ENCODE peak calls at places on chromosomes 7 and 10, in six cellular contexts. R is OCI-LY7, D is cardiac fibroblast, M is tibial artery, G is GM20000, L is breast epithelium. U is an unnamed sample.

GRCh38 chr10:29495366-29495765 is 139.4 kb downstream of the SVIL start:
- DNase-seq in R (no peak), D (no peak), M (no peak), G (no peak), L (no peak), U (no peak)

GRCh38 chr10:52004342-52004949 is 305.1 kb upstream of the CSTF2T start:
- DNase-seq in R (peak), D (peak), M (no peak), G (peak), L (no peak), U (peak)

GRCh38 chr7:49261928-49262327 is 337.6 kb downstream of the CDC14C start:
- DNase-seq in R (no peak), D (no peak), M (no peak), G (no peak), L (no peak), U (no peak)

GRCh38 chr7:12444785-12445184 is 41.1 kb upstream of the VWDE start:
- DNase-seq in R (no peak), D (no peak), M (no peak), G (no peak), L (no peak), U (no peak)

GRCh38 chr10:86359111-86359510 is 7.5 kb downstream of the GRID1 start:
- DNase-seq in R (no peak), D (no peak), M (no peak), G (no peak), L (no peak), U (no peak)

GRCh38 chr10:87095241-87095945 is 387 bp downstream of the SHLD2 start:
- DNase-seq in R (peak), D (peak), M (peak), G (peak), L (peak), U (peak)

GRCh38 chr7:9718071-9718470 is 1255.6 kb upstream of the PHF14 start:
- DNase-seq in R (no peak), D (no peak), M (no peak), G (no peak), L (no peak), U (no peak)

GRCh38 chr7:47591655-47592572 is 10.0 kb upstream of the TNS3 start:
- DNase-seq in R (no peak), D (peak), M (no peak), G (no peak), L (no peak), U (no peak)

GRCh38 chr10:72001026-72001380 is 36.8 kb downstream of the CHST3 start:
- DNase-seq in R (no peak), D (no peak), M (no peak), G (no peak), L (no peak), U (no peak)

GRCh38 chr7:6640246-6640721 is 3.2 kb downstream of the ZNF316 start:
- DNase-seq in R (no peak), D (peak), M (no peak), G (no peak), L (no peak), U (no peak)

GRCh38 chr10:60200012-60200681 is 189.5 kb downstream of the ANK3 start:
- DNase-seq in R (no peak), D (no peak), M (no peak), G (no peak), L (no peak), U (no peak)

GRCh38 chr7:37354661-37355131 is 94.0 kb downstream of the ELMO1 start:
- DNase-seq in R (no peak), D (peak), M (peak), G (peak), L (no peak), U (no peak)

GRCh38 chr10:4541292-4541691 is 284.7 kb upstream of the AKR1E2 start:
- DNase-seq in R (no peak), D (peak), M (peak), G (no peak), L (no peak), U (no peak)

GRCh38 chr7:141001122-141001521 is 13.6 kb downstream of the MRPS33 start:
- DNase-seq in R (no peak), D (no peak), M (no peak), G (no peak), L (no peak), U (no peak)

GRCh38 chr10:35487336-35488034 is 117.7 kb upstream of the GJD4 start:
- DNase-seq in R (no peak), D (no peak), M (no peak), G (no peak), L (no peak), U (no peak)

GRCh38 chr7:51230723-51231122 is 85.9 kb downstream of the COBL start:
- DNase-seq in R (no peak), D (no peak), M (no peak), G (no peak), L (no peak), U (no peak)

GRCh38 chr7:47581821-47582747 is at the start of gene TNS3:
- DNase-seq in R (peak), D (peak), M (no peak), G (peak), L (no peak), U (no peak)

GRCh38 chr7:76122516-76123239 is 74.8 kb downstream of the MDH2 start:
- DNase-seq in R (no peak), D (peak), M (no peak), G (no peak), L (no peak), U (no peak)

GRCh38 chr10:133224861-133225366 is 5.1 kb upstream of the UTF1 start:
- DNase-seq in R (no peak), D (peak), M (no peak), G (no peak), L (no peak), U (no peak)

GRCh38 chr7:29883462-29884398 is 77.4 kb downstream of the WIPF3 start:
- DNase-seq in R (no peak), D (no peak), M (no peak), G (no peak), L (peak), U (no peak)

GRCh38 chr7:106681815-106682495 is 21.0 kb upstream of the CCDC71L start:
- DNase-seq in R (no peak), D (peak), M (no peak), G (no peak), L (no peak), U (no peak)

GRCh38 chr7:26441640-26442277 is 150.1 kb downstream of the SNX10 start:
- DNase-seq in R (no peak), D (no peak), M (no peak), G (no peak), L (no peak), U (no peak)

GRCh38 chr7:36207451-36208291 is 54.6 kb downstream of the EEPD1 start:
- DNase-seq in R (no peak), D (peak), M (peak), G (no peak), L (no peak), U (no peak)

GRCh38 chr10:30987463-30987862 is 44.2 kb downstream of the ZNF438 start:
- DNase-seq in R (no peak), D (no peak), M (no peak), G (no peak), L (no peak), U (no peak)

GRCh38 chr10:63072951-63073350 is 60.2 kb upstream of the NRBF2 start:
- DNase-seq in R (no peak), D (no peak), M (no peak), G (no peak), L (no peak), U (no peak)

GRCh38 chr10:63077800-63078199 is 55.3 kb upstream of the NRBF2 start:
- DNase-seq in R (no peak), D (no peak), M (no peak), G (no peak), L (no peak), U (no peak)
- TF ChIP-seq CTCF in R (no peak), D (no peak), M (no peak), G (no peak), L (no peak), U (no peak)

GRCh38 chr10:32143302-32143847 is 87.2 kb upstream of the KIF5B start:
- DNase-seq in R (no peak), D (no peak), M (no peak), G (no peak), L (no peak), U (no peak)

GRCh38 chr10:32141018-32141807 is 85.0 kb upstream of the KIF5B start:
- DNase-seq in R (no peak), D (peak), M (no peak), G (no peak), L (no peak), U (no peak)

GRCh38 chr10:32140403-32140802 is 84.2 kb upstream of the KIF5B start:
- DNase-seq in R (no peak), D (no peak), M (no peak), G (no peak), L (no peak), U (no peak)

GRCh38 chr10:32142646-32143045 is 86.4 kb upstream of the KIF5B start:
- DNase-seq in R (no peak), D (peak), M (no peak), G (no peak), L (no peak), U (no peak)

GRCh38 chr10:32139223-32140073 is 83.2 kb upstream of the KIF5B start:
- DNase-seq in R (no peak), D (peak), M (peak), G (no peak), L (peak), U (no peak)
- TF ChIP-seq CTCF in R (no peak), D (peak), M (no peak), G (no peak), L (no peak), U (no peak)

GRCh38 chr7:16114633-16115032 is 306.7 kb downstream of the CRPPA start:
- DNase-seq in R (no peak), D (peak), M (no peak), G (no peak), L (no peak), U (no peak)
- TF ChIP-seq CTCF in R (peak), D (peak), M (peak), G (no peak), L (no peak), U (no peak)

GRCh38 chr10:122265896-122266295 is 5.2 kb upstream of the BTBD16 start:
- DNase-seq in R (no peak), D (no peak), M (no peak), G (no peak), L (no peak), U (no peak)
- TF ChIP-seq CTCF in R (no peak), D (no peak), M (no peak), G (no peak), L (no peak), U (no peak)

GRCh38 chr10:50310560-50311174 is 59.4 kb upstream of the ASAH2 start:
- DNase-seq in R (peak), D (no peak), M (no peak), G (no peak), L (no peak), U (no peak)
- TF ChIP-seq CTCF in R (peak), D (peak), M (no peak), G (no peak), L (no peak), U (peak)